ENCODE peak calls at places on chromosomes 1 and 21, in six cellular contexts. I is A673, D is AG09309, T is PC-9, U is mucosa of descending colon, M is H9. S is an unnamed sample.

GRCh38 chr1:117735045-117735992 is 129.5 kb downstream of the TENT5C start:
- DNase-seq in I (no peak), D (no peak), T (peak), U (no peak), M (no peak), S (no peak)

GRCh38 chr1:12472798-12473551 is 145.0 kb downstream of the DHRS3 start:
- DNase-seq in I (no peak), D (no peak), T (no peak), U (no peak), M (no peak), S (no peak)

GRCh38 chr1:2318294-2319278 is 72.8 kb downstream of the MORN1 start:
- DNase-seq in I (no peak), D (no peak), T (no peak), U (no peak), M (no peak), S (no peak)

GRCh38 chr1:178484698-178485225 is 12.0 kb downstream of the CLEC20A start:
- DNase-seq in I (no peak), D (no peak), T (no peak), U (no peak), M (no peak), S (no peak)

GRCh38 chr1:206911064-206911663 is 10.6 kb downstream of the FCMR start:
- DNase-seq in I (peak), D (peak), T (peak), U (no peak), M (no peak), S (no peak)

GRCh38 chr1:151949371-151950193 is 40.3 kb upstream of the THEM4 start:
- DNase-seq in I (no peak), D (no peak), T (no peak), U (no peak), M (no peak), S (no peak)

GRCh38 chr1:7298749-7299151 is 472.3 kb upstream of the VAMP3 start:
- DNase-seq in I (peak), D (no peak), T (no peak), U (no peak), M (no peak), S (peak)

GRCh38 chr1:188241629-188242028 is 1412.9 kb downstream of the PLA2G4A start:
- DNase-seq in I (no peak), D (no peak), T (no peak), U (no peak), M (no peak), S (no peak)

GRCh38 chr21:41360072-41360821 is 1.6 kb upstream of the MX2 start:
- DNase-seq in I (no peak), D (no peak), T (no peak), U (peak), M (peak), S (peak)

GRCh38 chr21:41571938-41572510 is 64.1 kb upstream of the TMPRSS2 start:
- DNase-seq in I (no peak), D (no peak), T (no peak), U (no peak), M (no peak), S (no peak)

GRCh38 chr1:26711777-26712176 is 16.0 kb downstream of the ARID1A start:
- DNase-seq in I (no peak), D (no peak), T (no peak), U (no peak), M (no peak), S (no peak)

GRCh38 chr1:78607334-78607927 is 12.8 kb upstream of the IFI44L start:
- DNase-seq in I (peak), D (no peak), T (no peak), U (peak), M (no peak), S (no peak)

GRCh38 chr1:100404816-100405215 is 52.5 kb downstream of the CDC14A start:
- DNase-seq in I (no peak), D (no peak), T (no peak), U (no peak), M (no peak), S (no peak)

GRCh38 chr1:223214272-223214807 is 71.3 kb upstream of the TLR5 start:
- DNase-seq in I (no peak), D (no peak), T (no peak), U (no peak), M (peak), S (peak)

GRCh38 chr1:2233468-2233867 is 5.3 kb downstream of the SKI start:
- DNase-seq in I (no peak), D (no peak), T (no peak), U (peak), M (peak), S (no peak)

GRCh38 chr1:85047472-85048295 is 616 bp downstream of the MCOLN3 start:
- DNase-seq in I (no peak), D (no peak), T (no peak), U (no peak), M (peak), S (peak)

GRCh38 chr1:229845410-229846138 is 219.5 kb downstream of the URB2 start:
- DNase-seq in I (no peak), D (no peak), T (no peak), U (no peak), M (no peak), S (no peak)
- TF ChIP-seq CTCF in I (no peak), D (no peak), T (no peak), U (no peak), M (peak), S (no peak)

GRCh38 chr1:161159087-161159914 is at the start of gene USP21:
- DNase-seq in I (peak), D (no peak), T (peak), U (peak), M (peak), S (peak)
- TF ChIP-seq CTCF in I (no peak), D (peak), T (no peak), U (no peak), M (peak), S (peak)

DNA sequence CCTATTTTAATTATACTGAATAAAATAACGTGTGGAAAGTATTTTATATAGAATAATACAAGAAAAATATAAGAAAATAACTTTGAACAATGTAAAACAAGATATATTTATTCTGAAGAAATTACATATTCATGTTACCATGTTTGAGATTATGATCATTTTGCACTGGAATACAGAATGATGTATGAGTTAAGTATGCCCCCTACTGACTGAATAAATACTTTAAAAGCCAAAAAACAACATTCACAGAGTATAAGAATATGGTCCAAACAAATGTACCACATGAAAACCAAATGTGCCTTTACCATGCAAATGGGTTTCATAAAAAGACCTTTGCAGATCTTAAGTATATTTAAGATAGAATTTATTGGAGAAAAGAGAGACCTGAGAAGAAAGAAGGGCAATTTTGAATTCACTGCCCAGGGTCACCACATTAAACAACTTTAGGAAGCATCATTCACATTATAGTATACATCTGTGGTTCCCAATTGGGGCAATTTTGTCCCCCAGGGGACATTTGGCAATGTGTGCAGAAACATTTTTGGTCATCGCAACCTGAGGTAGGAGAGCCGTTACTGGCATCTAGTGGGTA is 136.6 kb upstream of the GFI1 start:
- DNase-seq in I (peak), D (no peak), T (no peak), U (no peak), M (no peak), S (no peak)
- TF ChIP-seq CTCF in I (peak), D (peak), T (peak), U (no peak), M (peak), S (peak)

GRCh38 chr1:110012100-110012499 is 22.3 kb upstream of the STRIP1 start:
- DNase-seq in I (no peak), D (no peak), T (no peak), U (no peak), M (no peak), S (no peak)
- TF ChIP-seq CTCF in I (no peak), D (no peak), T (no peak), U (no peak), M (no peak), S (no peak)

S was measured in type B pancreatic cell.